ENCODE peak calls at places on chromosomes 16 and 17, in four cellular contexts. X is dorsolateral prefrontal cortex, T is progenitor cell of endocrine pancreas, R is OCI-LY7. D is an unnamed sample.

GRCh38 chr17:17681744-17682292 is 560 bp downstream of the RAI1 start:
- DNase-seq in X (peak), T (no peak), R (peak), D (no peak)

GRCh38 chr17:62110923-62111484 is 45.9 kb upstream of the MED13 start:
- DNase-seq in X (no peak), T (no peak), R (no peak), D (no peak)

GRCh38 chr17:55845385-55845784 is 94.5 kb downstream of the PCTP start:
- DNase-seq in X (peak), T (peak), R (no peak), D (no peak)

GRCh38 chr17:75589017-75589918 is 1.7 kb downstream of the MYO15B start:
- DNase-seq in X (peak), T (peak), R (peak), D (peak)

GRCh38 chr17:32525116-32525515 is 38.3 kb downstream of the CDK5R1 start:
- DNase-seq in X (no peak), T (no peak), R (no peak), D (no peak)

GRCh38 chr16:50079741-50080140 is 14.0 kb downstream of the HEATR3 start:
- DNase-seq in X (no peak), T (no peak), R (no peak), D (no peak)

GRCh38 chr16:47493358-47494337 is 32.5 kb downstream of the PHKB start:
- DNase-seq in X (no peak), T (no peak), R (peak), D (no peak)

GRCh38 chr17:28839221-28839620 is 3.4 kb downstream of the FAM222B start:
- DNase-seq in X (no peak), T (no peak), R (no peak), D (no peak)

GRCh38 chr17:69880591-69881112 is 194.4 kb upstream of the KCNJ16 start:
- DNase-seq in X (no peak), T (no peak), R (no peak), D (no peak)

GRCh38 chr16:85891033-85891775 is 7.8 kb upstream of the IRF8 start:
- DNase-seq in X (no peak), T (no peak), R (no peak), D (no peak)

GRCh38 chr17:65398036-65398787 is 163.2 kb downstream of the AXIN2 start:
- DNase-seq in X (no peak), T (no peak), R (no peak), D (no peak)

GRCh38 chr17:3735515-3735914 is 11.8 kb downstream of the HASPIN start:
- DNase-seq in X (no peak), T (no peak), R (no peak), D (no peak)

GRCh38 chr17:3730881-3731429 is 7.3 kb downstream of the HASPIN start:
- DNase-seq in X (no peak), T (no peak), R (no peak), D (no peak)

GRCh38 chr17:3727041-3727440 is 3.3 kb downstream of the HASPIN start:
- DNase-seq in X (no peak), T (no peak), R (peak), D (no peak)

GRCh38 chr17:3729881-3730280 is 6.2 kb downstream of the HASPIN start:
- DNase-seq in X (no peak), T (no peak), R (no peak), D (no peak)

GRCh38 chr17:3732171-3732570 is 8.5 kb downstream of the HASPIN start:
- DNase-seq in X (no peak), T (no peak), R (peak), D (no peak)
- TF ChIP-seq CTCF in X (no peak), T (no peak), R (peak), D (no peak)

GRCh38 chr17:80124351-80124981 is 22.5 kb downstream of the EIF4A3 start:
- DNase-seq in X (no peak), T (peak), R (no peak), D (peak)
- TF ChIP-seq CTCF in X (no peak), T (peak), R (peak), D (no peak)

GRCh38 chr16:88700636-88701482 is 5.3 kb downstream of the RNF166 start:
- DNase-seq in X (peak), T (no peak), R (peak), D (peak)
- TF ChIP-seq CTCF in X (no peak), T (no peak), R (no peak), D (no peak)

GRCh38 chr17:50056961-50057330 is 1.0 kb downstream of the ITGA3 start:
- DNase-seq in X (peak), T (no peak), R (no peak), D (no peak)

GRCh38 chr17:50057521-50057991 is 1.6 kb downstream of the ITGA3 start:
- DNase-seq in X (no peak), T (no peak), R (no peak), D (no peak)

GRCh38 chr17:50059759-50060273 is 3.9 kb downstream of the ITGA3 start:
- DNase-seq in X (no peak), T (no peak), R (no peak), D (no peak)

GRCh38 chr17:50059256-50059655 is 3.3 kb downstream of the ITGA3 start:
- DNase-seq in X (no peak), T (no peak), R (no peak), D (no peak)

DNA sequence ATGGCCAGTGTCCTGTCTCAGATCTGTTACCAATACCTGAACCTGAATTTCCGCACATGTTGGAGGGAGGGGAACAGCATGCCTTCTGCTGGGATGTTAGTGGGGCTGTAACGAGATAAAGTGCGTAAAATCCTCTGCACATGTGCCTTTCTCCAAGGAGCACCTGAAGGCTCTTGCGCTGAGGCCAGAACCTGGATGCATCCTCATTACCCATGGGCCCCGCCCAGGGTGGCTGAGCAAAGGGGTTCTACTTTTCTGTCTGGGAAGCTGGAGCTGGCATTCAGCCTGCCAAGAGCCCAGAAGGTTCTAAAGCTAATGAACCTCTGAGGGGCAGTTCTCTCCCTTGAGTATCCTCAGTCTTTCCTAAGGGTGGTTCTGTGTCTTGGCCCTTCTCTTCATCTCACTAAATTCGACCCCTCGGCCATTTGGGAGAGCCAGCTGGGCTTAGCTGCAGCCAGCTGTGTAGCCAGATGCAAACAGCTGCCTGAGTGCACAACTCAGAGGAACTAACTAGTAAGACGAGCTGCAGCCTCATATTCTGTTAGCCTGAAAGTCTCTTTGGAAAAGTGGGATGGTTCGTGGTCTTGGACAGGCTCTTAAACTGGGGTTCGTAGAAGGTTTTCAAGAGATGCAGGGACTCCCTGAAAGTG is 2.5 kb downstream of the ITGA3 start:
- DNase-seq in X (no peak), T (no peak), R (no peak), D (no peak)
- TF ChIP-seq CTCF in X (no peak), T (no peak), R (no peak), D (no peak)

DNA sequence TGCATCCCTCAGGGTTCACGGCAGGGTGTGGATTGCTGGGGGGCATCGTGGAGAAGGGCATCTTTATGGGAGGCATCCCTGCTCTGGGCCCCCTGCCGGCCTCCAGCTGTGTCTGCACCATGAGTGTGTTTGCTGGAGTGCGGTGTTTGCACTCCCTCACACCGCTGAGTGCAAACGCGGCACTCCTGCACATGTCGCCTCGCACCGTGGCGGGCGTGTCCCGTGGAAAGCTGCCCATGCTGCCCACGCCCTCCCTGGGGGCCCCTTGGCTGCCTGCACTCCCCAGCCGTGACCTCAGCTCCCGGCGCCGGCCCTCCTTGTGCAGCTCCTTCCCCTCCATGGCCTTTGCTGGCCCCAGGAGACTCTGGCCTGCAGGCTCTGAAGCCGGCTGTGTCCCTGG is 74.6 kb upstream of the ZNF750 start:
- DNase-seq in X (no peak), T (no peak), R (peak), D (no peak)
- TF ChIP-seq CTCF in X (no peak), T (no peak), R (peak), D (no peak)

GRCh38 chr16:54106078-54106477 is 180.5 kb downstream of the IRX3 start:
- DNase-seq in X (no peak), T (no peak), R (no peak), D (no peak)
- TF ChIP-seq CTCF in X (no peak), T (no peak), R (no peak), D (no peak)

GRCh38 chr16:13936596-13937081 is 16.7 kb downstream of the ERCC4 start:
- DNase-seq in X (no peak), T (no peak), R (no peak), D (no peak)
- TF ChIP-seq CTCF in X (no peak), T (no peak), R (no peak), D (no peak)

GRCh38 chr16:67613808-67614207 is 31.1 kb upstream of the CARMIL2 start:
- DNase-seq in X (no peak), T (no peak), R (peak), D (no peak)
- TF ChIP-seq CTCF in X (no peak), T (peak), R (peak), D (no peak)

GRCh38 chr16:30144917-30145316 is 21.9 kb upstream of the MAPK3 start:
- DNase-seq in X (no peak), T (no peak), R (no peak), D (no peak)

GRCh38 chr16:30143347-30143702 is 20.3 kb upstream of the MAPK3 start:
- DNase-seq in X (no peak), T (no peak), R (no peak), D (no peak)

GRCh38 chr16:30144017-30144416 is 21.0 kb upstream of the MAPK3 start:
- DNase-seq in X (no peak), T (no peak), R (no peak), D (no peak)

GRCh38 chr16:30141750-30142149 is 18.7 kb upstream of the MAPK3 start:
- DNase-seq in X (no peak), T (no peak), R (no peak), D (no peak)

GRCh38 chr16:30142672-30143346 is 19.8 kb upstream of the MAPK3 start:
- DNase-seq in X (no peak), T (no peak), R (peak), D (no peak)
- TF ChIP-seq CTCF in X (no peak), T (no peak), R (peak), D (no peak)

GRCh38 chr16:19521471-19522368 is at the start of gene GDE1:
- DNase-seq in X (peak), T (peak), R (peak), D (peak)
- TF ChIP-seq CTCF in X (peak), T (peak), R (peak), D (no peak)